ENCODE peak calls at places on chromosomes 7 and 10, in eight cellular contexts. A is MM.1S, V is GM12865, Y is cardiac muscle cell, J is coronary artery, M is GM12864, C is IMR-90, Z is AG10803. F is an unnamed sample.

GRCh38 chr7:37256631-37257030 is 192.0 kb downstream of the ELMO1 start:
- DNase-seq in A (no peak), V (no peak), Y (no peak), J (no peak), M (no peak), C (no peak), Z (no peak), F (no peak)

GRCh38 chr10:58701398-58702135 is 188.9 kb downstream of the BICC1 start:
- DNase-seq in A (no peak), V (no peak), Y (peak), J (no peak), M (no peak), C (peak), Z (peak), F (peak)

GRCh38 chr7:113119429-113119828 is 1.1 kb upstream of the SMIM30 start:
- DNase-seq in A (no peak), V (no peak), Y (no peak), J (no peak), M (no peak), C (no peak), Z (no peak), F (no peak)

GRCh38 chr7:111232249-111233084 is 141.5 kb downstream of the LRRN3 start:
- DNase-seq in A (no peak), V (no peak), Y (peak), J (no peak), M (no peak), C (peak), Z (peak), F (no peak)

GRCh38 chr10:17115683-17116082 is 13.9 kb downstream of the CUBN start:
- DNase-seq in A (no peak), V (no peak), Y (peak), J (no peak), M (no peak), C (peak), Z (peak), F (no peak)

GRCh38 chr10:72309290-72310240 is 35.8 kb downstream of the DDIT4 start:
- DNase-seq in A (peak), V (no peak), Y (peak), J (no peak), M (no peak), C (peak), Z (peak), F (no peak)

GRCh38 chr7:80517177-80517804 is 5.4 kb upstream of the GNAT3 start:
- DNase-seq in A (no peak), V (no peak), Y (no peak), J (no peak), M (no peak), C (no peak), Z (no peak), F (no peak)

GRCh38 chr7:44461387-44461786 is 29.1 kb downstream of the NUDCD3 start:
- DNase-seq in A (peak), V (peak), Y (peak), J (no peak), M (peak), C (peak), Z (peak), F (no peak)

GRCh38 chr7:12069757-12070156 is 141.3 kb upstream of the TMEM106B start:
- DNase-seq in A (no peak), V (no peak), Y (no peak), J (no peak), M (no peak), C (no peak), Z (no peak), F (no peak)

GRCh38 chr10:97920865-97921264 is 71.2 kb downstream of the GOLGA7B start:
- DNase-seq in A (no peak), V (no peak), Y (no peak), J (no peak), M (no peak), C (no peak), Z (no peak), F (no peak)

GRCh38 chr10:88728107-88728763 is 22.2 kb downstream of the LIPK start:
- DNase-seq in A (no peak), V (peak), Y (peak), J (no peak), M (no peak), C (no peak), Z (no peak), F (no peak)

GRCh38 chr7:155798673-155799439 is 13.4 kb downstream of the SHH start:
- DNase-seq in A (no peak), V (no peak), Y (no peak), J (no peak), M (no peak), C (no peak), Z (no peak), F (no peak)

GRCh38 chr10:69657417-69657816 is 27.4 kb downstream of the FAM241B start:
- DNase-seq in A (no peak), V (no peak), Y (no peak), J (no peak), M (no peak), C (peak), Z (no peak), F (no peak)

GRCh38 chr10:101453791-101454718 is 100.1 kb downstream of the BTRC start:
- DNase-seq in A (no peak), V (no peak), Y (peak), J (no peak), M (no peak), C (peak), Z (no peak), F (peak)

GRCh38 chr7:141563956-141564623 is 12.9 kb downstream of the AGK start:
- DNase-seq in A (peak), V (peak), Y (no peak), J (no peak), M (peak), C (no peak), Z (no peak), F (no peak)

GRCh38 chr7:1231214-1232102 is 1.2 kb upstream of the UNCX start:
- DNase-seq in A (no peak), V (no peak), Y (no peak), J (no peak), M (no peak), C (no peak), Z (no peak), F (no peak)

GRCh38 chr7:50739744-50740455 is 42.8 kb downstream of the GRB10 start:
- DNase-seq in A (peak), V (peak), Y (peak), J (no peak), M (no peak), C (no peak), Z (peak), F (no peak)

GRCh38 chr7:54796150-54796549 is 37.1 kb upstream of the SEC61G start:
- DNase-seq in A (no peak), V (no peak), Y (peak), J (no peak), M (no peak), C (peak), Z (peak), F (no peak)

GRCh38 chr10:111072232-111072631 is 4.6 kb upstream of the ADRA2A start:
- DNase-seq in A (no peak), V (no peak), Y (no peak), J (no peak), M (no peak), C (no peak), Z (no peak), F (no peak)

GRCh38 chr7:3089493-3089892 is 45.8 kb upstream of the CARD11 start:
- DNase-seq in A (no peak), V (peak), Y (peak), J (no peak), M (no peak), C (peak), Z (no peak), F (no peak)

GRCh38 chr10:68153473-68154210 is 44.4 kb downstream of the MYPN start:
- DNase-seq in A (no peak), V (no peak), Y (peak), J (peak), M (peak), C (peak), Z (peak), F (peak)

GRCh38 chr7:111894518-111894917 is 311.7 kb downstream of the DOCK4 start:
- DNase-seq in A (no peak), V (no peak), Y (no peak), J (no peak), M (no peak), C (no peak), Z (no peak), F (no peak)

GRCh38 chr7:47643716-47644400 is 61.9 kb upstream of the TNS3 start:
- DNase-seq in A (no peak), V (no peak), Y (no peak), J (no peak), M (no peak), C (no peak), Z (no peak), F (no peak)

GRCh38 chr7:48084727-48085432 is 4.2 kb upstream of the UPP1 start:
- DNase-seq in A (peak), V (peak), Y (peak), J (peak), M (peak), C (peak), Z (peak), F (peak)

GRCh38 chr7:47506716-47507354 is 75.1 kb downstream of the TNS3 start:
- DNase-seq in A (no peak), V (no peak), Y (peak), J (no peak), M (no peak), C (peak), Z (peak), F (no peak)

GRCh38 chr7:70479153-70480021 is 652.6 kb upstream of the GALNT17 start:
- DNase-seq in A (no peak), V (no peak), Y (no peak), J (no peak), M (no peak), C (no peak), Z (no peak), F (no peak)

GRCh38 chr7:98202367-98203195 is 8.7 kb upstream of the BHLHA15 start:
- DNase-seq in A (peak), V (peak), Y (no peak), J (no peak), M (peak), C (no peak), Z (no peak), F (no peak)

GRCh38 chr10:57288754-57289153 is 927.7 kb upstream of the ZWINT start:
- DNase-seq in A (no peak), V (no peak), Y (no peak), J (no peak), M (no peak), C (no peak), Z (no peak), F (no peak)

GRCh38 chr7:37455081-37455480 is 6.4 kb upstream of the ELMO1 start:
- DNase-seq in A (no peak), V (no peak), Y (no peak), J (no peak), M (no peak), C (no peak), Z (no peak), F (no peak)

GRCh38 chr7:1566687-1567081 is 3.1 kb downstream of the PSMG3 start:
- DNase-seq in A (no peak), V (no peak), Y (no peak), J (no peak), M (no peak), C (no peak), Z (no peak), F (no peak)

GRCh38 chr7:113200281-113200680 is 81.9 kb upstream of the SMIM30 start:
- DNase-seq in A (no peak), V (no peak), Y (peak), J (no peak), M (no peak), C (no peak), Z (no peak), F (no peak)

GRCh38 chr10:93287775-93288174 is 194.4 kb downstream of the MYOF start:
- DNase-seq in A (no peak), V (no peak), Y (no peak), J (no peak), M (no peak), C (no peak), Z (no peak), F (no peak)

GRCh38 chr10:131354380-131354779 is 42.9 kb upstream of the TCERG1L start:
- DNase-seq in A (no peak), V (no peak), Y (no peak), J (no peak), M (no peak), C (no peak), Z (no peak), F (no peak)

GRCh38 chr10:79242620-79243152 is 104.6 kb upstream of the PPIF start:
- DNase-seq in A (peak), V (peak), Y (peak), J (no peak), M (no peak), C (peak), Z (peak), F (peak)

GRCh38 chr10:85508159-85508558 is 858.4 kb downstream of the GRID1 start:
- DNase-seq in A (no peak), V (no peak), Y (no peak), J (no peak), M (no peak), C (no peak), Z (no peak), F (no peak)

GRCh38 chr10:47454294-47455058 is 29.4 kb downstream of the ANXA8 start:
- DNase-seq in A (no peak), V (no peak), Y (no peak), J (peak), M (no peak), C (no peak), Z (no peak), F (no peak)

GRCh38 chr7:38321515-38321944 is 48.1 kb upstream of the TARP start:
- DNase-seq in A (no peak), V (no peak), Y (peak), J (no peak), M (no peak), C (peak), Z (peak), F (peak)

GRCh38 chr10:102705531-102705930 is 8.7 kb downstream of the ARL3 start:
- DNase-seq in A (no peak), V (no peak), Y (no peak), J (no peak), M (no peak), C (no peak), Z (no peak), F (no peak)
- H3K4me3 ChIP-seq in A (no peak), V (no peak), Y (no peak), J (no peak), M (no peak), C (no peak), Z (no peak), F (no peak)

GRCh38 chr7:99949645-99950228 is 20.3 kb upstream of the GJC3 start:
- DNase-seq in A (no peak), V (peak), Y (peak), J (no peak), M (no peak), C (peak), Z (peak), F (no peak)
- TF ChIP-seq CTCF in A (peak), V (peak), Y (peak), J (no peak), M (peak), C (peak), Z (peak), F (peak)

DNA sequence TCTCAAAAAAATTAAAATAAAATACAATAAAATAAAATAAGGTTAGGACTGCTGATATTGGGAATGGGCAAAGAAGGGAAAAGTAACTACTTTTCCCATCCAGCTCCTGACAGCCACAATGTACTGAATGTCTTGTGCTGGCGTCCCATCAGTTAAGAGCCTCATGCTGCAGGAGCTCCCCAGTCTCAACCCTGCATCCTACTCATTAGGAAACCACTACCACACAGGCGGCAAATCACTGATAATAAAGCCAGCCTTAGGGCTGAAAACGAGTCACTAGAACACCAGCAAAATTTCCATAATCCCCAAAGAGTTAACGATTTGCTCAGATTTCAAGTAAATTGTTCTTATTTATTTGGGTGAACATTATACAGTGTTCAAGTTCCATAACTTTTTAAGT is 4.3 kb downstream of the YWHAG start:
- DNase-seq in A (no peak), V (no peak), Y (peak), J (no peak), M (no peak), C (no peak), Z (no peak), F (no peak)
- H3K4me3 ChIP-seq in A (no peak), V (no peak), Y (no peak), J (peak), M (no peak), C (no peak), Z (no peak), F (no peak)

GRCh38 chr10:35632027-35632426 is 10.1 kb downstream of the FZD8 start:
- DNase-seq in A (no peak), V (no peak), Y (no peak), J (no peak), M (no peak), C (no peak), Z (no peak), F (no peak)
- TF ChIP-seq CTCF in A (no peak), V (no peak), Y (no peak), J (no peak), M (no peak), C (no peak), Z (no peak), F (no peak)

GRCh38 chr10:74190494-74190893 is 39.5 kb downstream of the ADK start:
- DNase-seq in A (no peak), V (no peak), Y (peak), J (no peak), M (no peak), C (peak), Z (peak), F (no peak)
- H3K4me3 ChIP-seq in A (peak), V (peak), Y (no peak), J (peak), M (peak), C (peak), Z (peak), F (peak)

GRCh38 chr10:23196201-23196600 is 4.1 kb downstream of the PTF1A start:
- DNase-seq in A (no peak), V (no peak), Y (no peak), J (no peak), M (no peak), C (no peak), Z (no peak), F (no peak)

GRCh38 chr10:23195846-23196200 is 3.7 kb downstream of the PTF1A start:
- DNase-seq in A (no peak), V (no peak), Y (no peak), J (no peak), M (no peak), C (no peak), Z (no peak), F (no peak)

GRCh38 chr10:23198610-23198939 is 6.5 kb downstream of the PTF1A start:
- DNase-seq in A (no peak), V (no peak), Y (no peak), J (no peak), M (no peak), C (no peak), Z (no peak), F (no peak)

GRCh38 chr10:23196915-23197314 is 4.8 kb downstream of the PTF1A start:
- DNase-seq in A (no peak), V (no peak), Y (no peak), J (no peak), M (no peak), C (no peak), Z (no peak), F (no peak)

GRCh38 chr10:23197416-23197861 is 5.3 kb downstream of the PTF1A start:
- DNase-seq in A (no peak), V (no peak), Y (no peak), J (no peak), M (no peak), C (no peak), Z (no peak), F (no peak)
- TF ChIP-seq CTCF in A (no peak), V (no peak), Y (no peak), J (no peak), M (no peak), C (no peak), Z (no peak), F (no peak)

GRCh38 chr10:4488924-4489323 is 337.1 kb upstream of the AKR1E2 start:
- DNase-seq in A (no peak), V (no peak), Y (no peak), J (no peak), M (no peak), C (peak), Z (peak), F (no peak)
- H3K4me3 ChIP-seq in A (no peak), V (no peak), Y (no peak), J (no peak), M (no peak), C (no peak), Z (no peak), F (no peak)

GRCh38 chr10:62153191-62153590 is 115.5 kb downstream of the RTKN2 start:
- DNase-seq in A (no peak), V (no peak), Y (peak), J (no peak), M (no peak), C (peak), Z (peak), F (peak)
- TF ChIP-seq CTCF in A (no peak), V (no peak), Y (no peak), J (no peak), M (no peak), C (no peak), Z (no peak), F (no peak)

F was measured in AG09309.